ENCODE peak calls at places on chromosomes 3 and 15, in seven cellular contexts. One of them, this sample, is unnamed.

GRCh38 chr3:36444909-36445308 is 64.6 kb downstream of the STAC start:
- DNase-seq in body of pancreas: no peak
- DNase-seq in hepatocyte: no peak
- DNase-seq in cardiac fibroblast: no peak
- DNase-seq in choroid plexus epithelial cell: peak; percentile 19
- DNase-seq in HFF-Myc: no peak
- DNase-seq in uterus: no peak
- DNase-seq in this sample: peak; percentile 41

GRCh38 chr15:50182233-50183013 is 427 bp downstream of the SLC27A2 start:
- DNase-seq in body of pancreas: peak; percentile 13
- DNase-seq in hepatocyte: peak; percentile 48
- DNase-seq in cardiac fibroblast: peak; percentile 25
- DNase-seq in choroid plexus epithelial cell: peak; percentile 17
- DNase-seq in HFF-Myc: no peak
- DNase-seq in uterus: no peak
- DNase-seq in this sample: peak; percentile 34

GRCh38 chr3:143119974-143120715 is 574 bp downstream of the CHST2 start:
- DNase-seq in body of pancreas: no peak
- DNase-seq in hepatocyte: peak; percentile 34
- DNase-seq in cardiac fibroblast: peak; percentile 26
- DNase-seq in choroid plexus epithelial cell: peak; percentile 38
- DNase-seq in HFF-Myc: no peak
- DNase-seq in uterus: no peak
- DNase-seq in this sample: peak; percentile 49

GRCh38 chr15:60137711-60138396 is 133.7 kb downstream of the FOXB1 start:
- DNase-seq in body of pancreas: no peak
- DNase-seq in hepatocyte: no peak
- DNase-seq in cardiac fibroblast: no peak
- DNase-seq in choroid plexus epithelial cell: peak; percentile 27
- DNase-seq in HFF-Myc: no peak
- DNase-seq in uterus: no peak
- DNase-seq in this sample: peak; percentile 58

GRCh38 chr15:59543721-59544547 is 67.6 kb upstream of the GCNT3 start:
- DNase-seq in body of pancreas: no peak
- DNase-seq in hepatocyte: no peak
- DNase-seq in cardiac fibroblast: no peak
- DNase-seq in choroid plexus epithelial cell: no peak
- DNase-seq in HFF-Myc: no peak
- DNase-seq in uterus: no peak
- DNase-seq in this sample: no peak

GRCh38 chr3:172770382-172770781 is 19.9 kb downstream of the ECT2 start:
- DNase-seq in body of pancreas: no peak
- DNase-seq in hepatocyte: no peak
- DNase-seq in cardiac fibroblast: no peak
- DNase-seq in choroid plexus epithelial cell: no peak
- DNase-seq in HFF-Myc: no peak
- DNase-seq in uterus: no peak
- DNase-seq in this sample: no peak

GRCh38 chr3:24365168-24365567 is 129.5 kb downstream of the THRB start:
- DNase-seq in body of pancreas: peak; percentile 89
- DNase-seq in hepatocyte: peak; percentile 73
- DNase-seq in cardiac fibroblast: peak; percentile 92
- DNase-seq in choroid plexus epithelial cell: peak; percentile 89
- DNase-seq in HFF-Myc: peak; percentile 75
- DNase-seq in uterus: peak; percentile 55
- DNase-seq in this sample: peak; percentile 84

GRCh38 chr3:64225695-64226499 is 631 bp upstream of the PRICKLE2 start:
- DNase-seq in body of pancreas: no peak
- DNase-seq in hepatocyte: no peak
- DNase-seq in cardiac fibroblast: no peak
- DNase-seq in choroid plexus epithelial cell: peak; percentile 41
- DNase-seq in HFF-Myc: no peak
- DNase-seq in uterus: no peak
- DNase-seq in this sample: no peak

GRCh38 chr15:32870240-32871033 is 152.6 kb downstream of the GREM1 start:
- DNase-seq in body of pancreas: no peak
- DNase-seq in hepatocyte: no peak
- DNase-seq in cardiac fibroblast: peak; percentile 92
- DNase-seq in choroid plexus epithelial cell: peak; percentile 98
- DNase-seq in HFF-Myc: peak; percentile 92
- DNase-seq in uterus: no peak
- DNase-seq in this sample: peak; percentile 98

GRCh38 chr3:184691397-184692131 is 20.3 kb downstream of the MAGEF1 start:
- DNase-seq in body of pancreas: no peak
- DNase-seq in hepatocyte: peak; percentile 70
- DNase-seq in cardiac fibroblast: peak; percentile 29
- DNase-seq in choroid plexus epithelial cell: peak; percentile 19
- DNase-seq in HFF-Myc: no peak
- DNase-seq in uterus: peak; percentile 63
- DNase-seq in this sample: no peak

GRCh38 chr3:52800079-52800478 is 5.5 kb downstream of the ITIH3 start:
- DNase-seq in body of pancreas: no peak
- DNase-seq in hepatocyte: no peak
- DNase-seq in cardiac fibroblast: peak; percentile 58
- DNase-seq in choroid plexus epithelial cell: peak; percentile 45
- DNase-seq in HFF-Myc: no peak
- DNase-seq in uterus: no peak
- DNase-seq in this sample: no peak

GRCh38 chr3:13159890-13160289 is 86.7 kb upstream of the IQSEC1 start:
- DNase-seq in body of pancreas: no peak
- DNase-seq in hepatocyte: no peak
- DNase-seq in cardiac fibroblast: no peak
- DNase-seq in choroid plexus epithelial cell: no peak
- DNase-seq in HFF-Myc: no peak
- DNase-seq in uterus: no peak
- DNase-seq in this sample: no peak

GRCh38 chr3:834679-835078 is 258.1 kb upstream of the CNTN6 start:
- DNase-seq in body of pancreas: no peak
- DNase-seq in hepatocyte: no peak
- DNase-seq in cardiac fibroblast: no peak
- DNase-seq in choroid plexus epithelial cell: no peak
- DNase-seq in HFF-Myc: no peak
- DNase-seq in uterus: no peak
- DNase-seq in this sample: no peak

GRCh38 chr3:38002940-38003339 is 12.4 kb downstream of the VILL start:
- DNase-seq in body of pancreas: no peak
- DNase-seq in hepatocyte: no peak
- DNase-seq in cardiac fibroblast: no peak
- DNase-seq in choroid plexus epithelial cell: no peak
- DNase-seq in HFF-Myc: no peak
- DNase-seq in uterus: no peak
- DNase-seq in this sample: no peak

GRCh38 chr3:38000965-38001455 is 10.4 kb downstream of the VILL start:
- DNase-seq in body of pancreas: no peak
- DNase-seq in hepatocyte: no peak
- DNase-seq in cardiac fibroblast: no peak
- DNase-seq in choroid plexus epithelial cell: no peak
- DNase-seq in HFF-Myc: no peak
- DNase-seq in uterus: no peak
- DNase-seq in this sample: no peak

GRCh38 chr3:38000242-38000916 is 9.8 kb downstream of the VILL start:
- DNase-seq in body of pancreas: no peak
- DNase-seq in hepatocyte: no peak
- DNase-seq in cardiac fibroblast: no peak
- DNase-seq in choroid plexus epithelial cell: no peak
- DNase-seq in HFF-Myc: no peak
- DNase-seq in uterus: no peak
- DNase-seq in this sample: no peak

GRCh38 chr3:38002291-38002876 is 11.8 kb downstream of the VILL start:
- DNase-seq in body of pancreas: no peak
- DNase-seq in hepatocyte: no peak
- DNase-seq in cardiac fibroblast: no peak
- DNase-seq in choroid plexus epithelial cell: no peak
- DNase-seq in HFF-Myc: no peak
- DNase-seq in uterus: no peak
- DNase-seq in this sample: no peak

GRCh38 chr3:38001456-38002081 is 11.0 kb downstream of the VILL start:
- DNase-seq in body of pancreas: no peak
- DNase-seq in hepatocyte: no peak
- DNase-seq in cardiac fibroblast: no peak
- DNase-seq in choroid plexus epithelial cell: no peak
- DNase-seq in HFF-Myc: no peak
- DNase-seq in uterus: peak; percentile 19
- DNase-seq in this sample: no peak
- TF ChIP-seq CTCF in body of pancreas: peak; percentile 46
- TF ChIP-seq CTCF in hepatocyte: peak; percentile 10
- TF ChIP-seq CTCF in cardiac fibroblast: no peak
- TF ChIP-seq CTCF in choroid plexus epithelial cell: peak; percentile 17
- TF ChIP-seq CTCF in HFF-Myc: peak; percentile 21
- TF ChIP-seq CTCF in uterus: no peak
- TF ChIP-seq CTCF in this sample: peak; percentile 26

DNA sequence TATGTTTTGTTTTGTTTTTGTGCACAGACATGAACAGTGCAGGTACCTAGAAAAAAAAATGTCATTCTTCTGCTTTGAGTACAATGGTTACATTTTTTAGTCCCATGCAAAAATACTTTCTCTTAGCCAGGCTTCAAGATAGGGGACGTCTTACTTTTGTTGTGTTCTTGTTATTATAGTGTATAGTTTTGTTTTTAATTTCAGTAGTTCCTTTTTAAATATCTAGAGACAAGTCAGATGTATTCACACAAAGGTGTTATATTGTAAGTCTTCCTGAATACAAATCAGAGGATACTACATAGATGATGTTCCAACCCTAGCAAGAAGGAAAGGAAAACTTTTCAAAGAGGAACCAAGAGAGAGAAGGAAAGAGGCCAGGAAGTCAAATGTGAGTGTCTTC is 28.8 kb upstream of the IGSF11 start:
- DNase-seq in body of pancreas: no peak
- DNase-seq in hepatocyte: no peak
- DNase-seq in cardiac fibroblast: no peak
- DNase-seq in choroid plexus epithelial cell: no peak
- DNase-seq in HFF-Myc: no peak
- DNase-seq in uterus: no peak
- DNase-seq in this sample: no peak
- H3K4me3 ChIP-seq in body of pancreas: no peak overlapping the region
- H3K4me3 ChIP-seq in hepatocyte: no peak overlapping the region
- H3K4me3 ChIP-seq in cardiac fibroblast: no peak overlapping the region
- H3K4me3 ChIP-seq in choroid plexus epithelial cell: no peak overlapping the region
- H3K4me3 ChIP-seq in HFF-Myc: no peak overlapping the region
- H3K4me3 ChIP-seq in uterus: no peak overlapping the region
- H3K4me3 ChIP-seq in this sample: no peak overlapping the region

GRCh38 chr3:139629033-139629432 is 48.7 kb downstream of the NMNAT3 start:
- DNase-seq in body of pancreas: peak; percentile 9
- DNase-seq in hepatocyte: no peak
- DNase-seq in cardiac fibroblast: peak; percentile 6
- DNase-seq in choroid plexus epithelial cell: peak; percentile 21
- DNase-seq in HFF-Myc: no peak
- DNase-seq in uterus: no peak
- DNase-seq in this sample: no peak
- TF ChIP-seq CTCF in body of pancreas: peak; percentile 30
- TF ChIP-seq CTCF in hepatocyte: peak; percentile 23
- TF ChIP-seq CTCF in cardiac fibroblast: no peak
- TF ChIP-seq CTCF in choroid plexus epithelial cell: peak; percentile 49
- TF ChIP-seq CTCF in HFF-Myc: peak; percentile 46
- TF ChIP-seq CTCF in uterus: no peak
- TF ChIP-seq CTCF in this sample: peak; percentile 34

GRCh38 chr3:69319652-69320051 is 66.2 kb downstream of the FRMD4B start:
- DNase-seq in body of pancreas: no peak
- DNase-seq in hepatocyte: no peak
- DNase-seq in cardiac fibroblast: no peak
- DNase-seq in choroid plexus epithelial cell: no peak
- DNase-seq in HFF-Myc: no peak
- DNase-seq in uterus: no peak
- DNase-seq in this sample: no peak
- H3K4me3 ChIP-seq in body of pancreas: no peak overlapping the region
- H3K4me3 ChIP-seq in hepatocyte: no peak overlapping the region
- H3K4me3 ChIP-seq in cardiac fibroblast: no peak overlapping the region
- H3K4me3 ChIP-seq in choroid plexus epithelial cell: no peak overlapping the region
- H3K4me3 ChIP-seq in HFF-Myc: no peak overlapping the region
- H3K4me3 ChIP-seq in uterus: no peak overlapping the region
- H3K4me3 ChIP-seq in this sample: no peak overlapping the region

DNA sequence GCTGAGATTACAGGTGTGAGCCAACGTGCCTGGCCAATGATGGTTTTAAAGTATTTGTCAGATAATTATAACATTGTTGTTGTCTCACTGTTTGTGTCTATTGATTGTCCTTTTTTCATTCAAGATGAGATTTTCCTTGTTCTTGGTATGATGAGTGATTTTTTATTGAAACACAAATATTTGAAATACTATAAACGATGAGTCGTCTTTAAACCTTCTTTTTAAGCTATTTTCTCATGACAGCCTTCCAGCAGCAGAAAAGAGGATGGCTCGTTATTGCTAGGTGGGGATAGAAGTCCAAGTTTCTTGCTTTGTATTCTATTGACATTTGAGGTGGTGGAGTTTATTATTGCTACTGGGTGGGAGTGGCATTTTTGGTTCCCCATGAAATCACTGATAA is 61.7 kb upstream of the MDFIC2 start:
- DNase-seq in body of pancreas: no peak
- DNase-seq in hepatocyte: no peak
- DNase-seq in cardiac fibroblast: no peak
- DNase-seq in choroid plexus epithelial cell: no peak
- DNase-seq in HFF-Myc: no peak
- DNase-seq in uterus: no peak
- DNase-seq in this sample: no peak
- TF ChIP-seq CTCF in body of pancreas: no peak
- TF ChIP-seq CTCF in hepatocyte: no peak
- TF ChIP-seq CTCF in cardiac fibroblast: no peak
- TF ChIP-seq CTCF in choroid plexus epithelial cell: no peak
- TF ChIP-seq CTCF in HFF-Myc: no peak
- TF ChIP-seq CTCF in uterus: no peak
- TF ChIP-seq CTCF in this sample: no peak

DNA sequence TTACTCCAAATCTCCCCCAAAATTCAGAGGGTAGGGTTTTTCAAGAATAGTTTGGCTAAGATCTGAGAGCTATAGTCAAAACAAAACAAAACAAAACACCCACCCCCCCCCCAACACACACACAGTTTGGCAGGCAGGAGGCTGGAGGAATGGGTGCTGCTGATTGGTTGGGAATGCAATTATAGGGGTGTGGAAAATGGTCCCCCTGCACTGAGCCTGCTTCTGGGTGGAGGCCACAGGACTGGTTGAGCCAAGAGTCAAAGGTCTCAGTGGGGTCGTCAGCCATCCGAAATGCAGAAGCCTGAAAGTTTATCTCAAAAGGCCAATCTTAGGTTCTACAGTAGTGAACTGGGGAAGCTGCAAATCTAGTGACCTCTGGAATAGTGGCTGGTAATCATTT is 2.5 kb upstream of the HACD2 start:
- DNase-seq in body of pancreas: no peak
- DNase-seq in hepatocyte: no peak
- DNase-seq in cardiac fibroblast: no peak
- DNase-seq in choroid plexus epithelial cell: no peak
- DNase-seq in HFF-Myc: no peak
- DNase-seq in uterus: no peak
- DNase-seq in this sample: no peak
- H3K4me3 ChIP-seq in body of pancreas: no peak overlapping the region
- H3K4me3 ChIP-seq in hepatocyte: no peak overlapping the region
- H3K4me3 ChIP-seq in cardiac fibroblast: no peak overlapping the region
- H3K4me3 ChIP-seq in choroid plexus epithelial cell: no peak overlapping the region
- H3K4me3 ChIP-seq in HFF-Myc: no peak overlapping the region
- H3K4me3 ChIP-seq in uterus: no peak overlapping the region
- H3K4me3 ChIP-seq in this sample: no peak overlapping the region

This sample was measured in astrocyte of the spinal cord.